ENCODE peak calls at places on chromosomes 7 and 10, in four cellular contexts. Q is NCI-H1436; V is stimulated activated naive B cell treated with anti-CD40 and anti-IgM and Interleukin-4, amounts not matched to agents 10 μg/mL and 1 μg/mL and 100 μg/mL, for 72 hours; P is upper lobe of left lung. H is an unnamed sample.

GRCh38 chr10:63343476-63343875 is 122.3 kb downstream of the JMJD1C start:
- DNase-seq in Q (no peak), V (no peak), P (no peak), H (no peak)

GRCh38 chr7:26645126-26645525 is 219.3 kb downstream of the SKAP2 start:
- DNase-seq in Q (no peak), V (no peak), P (no peak), H (no peak)

GRCh38 chr7:40455485-40455884 is 320.7 kb downstream of the SUGCT start:
- DNase-seq in Q (no peak), V (no peak), P (no peak), H (no peak)

GRCh38 chr7:20508109-20508508 is 107.4 kb upstream of the ABCB5 start:
- DNase-seq in Q (no peak), V (no peak), P (no peak), H (no peak)

GRCh38 chr10:132001238-132001977 is 19.7 kb upstream of the BNIP3 start:
- DNase-seq in Q (peak), V (no peak), P (no peak), H (no peak)

GRCh38 chr7:37511852-37512377 is 63.3 kb upstream of the ELMO1 start:
- DNase-seq in Q (no peak), V (no peak), P (no peak), H (no peak)

GRCh38 chr10:78957471-78958039 is 111.2 kb upstream of the ZMIZ1 start:
- DNase-seq in Q (no peak), V (no peak), P (no peak), H (no peak)

GRCh38 chr7:157854066-157854891 is 517.5 kb downstream of the DNAJB6 start:
- DNase-seq in Q (no peak), V (no peak), P (peak), H (no peak)

GRCh38 chr10:6207658-6208057 is 4.9 kb downstream of the PFKFB3 start:
- DNase-seq in Q (no peak), V (no peak), P (no peak), H (no peak)

GRCh38 chr7:133789951-133790350 is 337.2 kb upstream of the LRGUK start:
- DNase-seq in Q (no peak), V (no peak), P (no peak), H (no peak)

GRCh38 chr7:157425137-157425731 is 88.4 kb downstream of the DNAJB6 start:
- DNase-seq in Q (no peak), V (no peak), P (peak), H (no peak)

GRCh38 chr7:94400643-94401042 is 5.9 kb downstream of the COL1A2 start:
- DNase-seq in Q (no peak), V (no peak), P (no peak), H (no peak)

GRCh38 chr7:32204361-32205018 is 134.3 kb upstream of the PDE1C start:
- DNase-seq in Q (peak), V (peak), P (no peak), H (peak)

GRCh38 chr7:40799493-40800406 is 664.9 kb downstream of the SUGCT start:
- DNase-seq in Q (no peak), V (no peak), P (no peak), H (no peak)

GRCh38 chr10:76649723-76650127 is 987.9 kb downstream of the KCNMA1 start:
- DNase-seq in Q (no peak), V (no peak), P (no peak), H (no peak)

GRCh38 chr7:143408247-143408685 is 390 bp downstream of the EPHA1 start:
- DNase-seq in Q (no peak), V (no peak), P (no peak), H (no peak)

GRCh38 chr7:24756545-24756988 is 697 bp downstream of the GSDME start:
- DNase-seq in Q (no peak), V (no peak), P (no peak), H (no peak)

GRCh38 chr10:127833804-127834203 is 58.9 kb downstream of the CLRN3 start:
- DNase-seq in Q (no peak), V (no peak), P (peak), H (no peak)

GRCh38 chr10:119306514-119306951 is 99.2 kb downstream of the GRK5 start:
- DNase-seq in Q (peak), V (peak), P (peak), H (no peak)

GRCh38 chr10:114073787-114074186 is 30.1 kb downstream of the ADRB1 start:
- DNase-seq in Q (no peak), V (no peak), P (peak), H (no peak)

GRCh38 chr10:77084431-77085144 is 553.0 kb downstream of the KCNMA1 start:
- DNase-seq in Q (no peak), V (no peak), P (peak), H (no peak)

GRCh38 chr7:115292381-115292780 is 370.5 kb downstream of the MDFIC start:
- DNase-seq in Q (no peak), V (no peak), P (no peak), H (no peak)

GRCh38 chr7:130182990-130183389 is 22.2 kb downstream of the TMEM209 start:
- DNase-seq in Q (no peak), V (no peak), P (no peak), H (no peak)

GRCh38 chr10:71368639-71369038 is 28.1 kb upstream of the CDH23 start:
- DNase-seq in Q (no peak), V (no peak), P (no peak), H (no peak)

GRCh38 chr7:69412331-69413146 is 185.7 kb upstream of the AUTS2 start:
- DNase-seq in Q (no peak), V (peak), P (no peak), H (no peak)

GRCh38 chr10:33277135-33277536 is 57.3 kb downstream of the NRP1 start:
- DNase-seq in Q (no peak), V (no peak), P (peak), H (no peak)

GRCh38 chr10:76034236-76035009 is 603.0 kb downstream of the LRMDA start:
- DNase-seq in Q (peak), V (no peak), P (no peak), H (peak)

GRCh38 chr10:86868353-86868752 is 89.1 kb downstream of the MMRN2 start:
- DNase-seq in Q (no peak), V (no peak), P (peak), H (no peak)

GRCh38 chr10:131653550-131654470 is 247.0 kb upstream of the PPP2R2D start:
- DNase-seq in Q (no peak), V (no peak), P (no peak), H (no peak)

GRCh38 chr10:52637592-52637991 is 135.0 kb downstream of the MBL2 start:
- DNase-seq in Q (no peak), V (no peak), P (no peak), H (no peak)

GRCh38 chr7:81114682-81115081 is 195.8 kb upstream of the SEMA3C start:
- DNase-seq in Q (no peak), V (no peak), P (no peak), H (no peak)

GRCh38 chr10:51675088-51675487 is 24.3 kb downstream of the CSTF2T start:
- DNase-seq in Q (no peak), V (no peak), P (no peak), H (no peak)

GRCh38 chr7:149297034-149297755 is 35.2 kb downstream of the ZNF783 start:
- DNase-seq in Q (no peak), V (no peak), P (no peak), H (no peak)

GRCh38 chr7:116271980-116272886 is 61.9 kb downstream of the TES start:
- DNase-seq in Q (no peak), V (no peak), P (no peak), H (no peak)